ENCODE peak calls at places on chromosomes 12 and 14, in seven cellular contexts. One of them, this sample, is unnamed.

GRCh38 chr12:25438638-25439037 is 114.4 kb downstream of the LMNTD1 start:
- DNase-seq in HCEC 1CT: peak
- DNase-seq in activated T-cell treated with anti-CD3 and anti-CD28 coated beads for 24 hours: no peak
- DNase-seq in LoVo: no peak
- DNase-seq in endothelial cell: no peak
- DNase-seq in WTC11: no peak
- DNase-seq in GOT3: no peak
- DNase-seq in this sample: no peak

GRCh38 chr12:109601557-109601956 is 28.0 kb downstream of the MVK start:
- DNase-seq in WTC11: no peak
- DNase-seq in HCEC 1CT: no peak
- DNase-seq in activated T-cell treated with anti-CD3 and anti-CD28 coated beads for 24 hours: no peak
- DNase-seq in endothelial cell: no peak
- DNase-seq in GOT3: no peak
- DNase-seq in LoVo: no peak
- DNase-seq in this sample: no peak

GRCh38 chr12:27787559-27787958 is 7.5 kb upstream of the MANSC4 start:
- DNase-seq in activated T-cell treated with anti-CD3 and anti-CD28 coated beads for 24 hours: no peak
- DNase-seq in WTC11: no peak
- DNase-seq in HCEC 1CT: no peak
- DNase-seq in endothelial cell: no peak
- DNase-seq in GOT3: no peak
- DNase-seq in LoVo: no peak
- DNase-seq in this sample: no peak

GRCh38 chr14:52318829-52319604 is 4.9 kb downstream of the PTGER2 start:
- DNase-seq in endothelial cell: no peak
- DNase-seq in WTC11: no peak
- DNase-seq in GOT3: no peak
- DNase-seq in HCEC 1CT: peak
- DNase-seq in activated T-cell treated with anti-CD3 and anti-CD28 coated beads for 24 hours: no peak
- DNase-seq in LoVo: no peak
- DNase-seq in this sample: no peak

GRCh38 chr14:21846227-21846885 is 172.7 kb upstream of the OR4E1 start:
- DNase-seq in WTC11: peak
- DNase-seq in endothelial cell: peak
- DNase-seq in LoVo: peak
- DNase-seq in activated T-cell treated with anti-CD3 and anti-CD28 coated beads for 24 hours: peak
- DNase-seq in GOT3: no peak
- DNase-seq in HCEC 1CT: no peak
- DNase-seq in this sample: peak

GRCh38 chr12:19129121-19129485 is 430 bp upstream of the PLEKHA5 start:
- DNase-seq in GOT3: no peak
- DNase-seq in WTC11: no peak
- DNase-seq in HCEC 1CT: no peak
- DNase-seq in LoVo: no peak
- DNase-seq in activated T-cell treated with anti-CD3 and anti-CD28 coated beads for 24 hours: no peak
- DNase-seq in endothelial cell: no peak
- DNase-seq in this sample: peak

GRCh38 chr12:65699251-65699650 is 125.0 kb upstream of the HMGA2 start:
- DNase-seq in endothelial cell: no peak
- DNase-seq in activated T-cell treated with anti-CD3 and anti-CD28 coated beads for 24 hours: no peak
- DNase-seq in HCEC 1CT: peak
- DNase-seq in WTC11: no peak
- DNase-seq in LoVo: no peak
- DNase-seq in GOT3: no peak
- DNase-seq in this sample: no peak

GRCh38 chr12:41345071-41345470 is 157.0 kb downstream of the PDZRN4 start:
- DNase-seq in LoVo: no peak
- DNase-seq in activated T-cell treated with anti-CD3 and anti-CD28 coated beads for 24 hours: no peak
- DNase-seq in endothelial cell: no peak
- DNase-seq in WTC11: no peak
- DNase-seq in HCEC 1CT: no peak
- DNase-seq in GOT3: no peak
- DNase-seq in this sample: no peak

GRCh38 chr12:74043343-74043742 is 494.3 kb upstream of the ATXN7L3B start:
- DNase-seq in GOT3: no peak
- DNase-seq in LoVo: peak
- DNase-seq in endothelial cell: no peak
- DNase-seq in WTC11: no peak
- DNase-seq in HCEC 1CT: peak
- DNase-seq in activated T-cell treated with anti-CD3 and anti-CD28 coated beads for 24 hours: no peak
- DNase-seq in this sample: peak

This sample was measured in PC-9.